ENCODE peak calls at places on chromosome 3, in six cellular contexts. K is A549, X is GM12878, L is SK-N-SH, R is HepG2, S is K562. A is an unnamed sample.
A peak's percentile ranks its signal among the peaks of the same experiment; 100 is the strongest.

GRCh38 chr3:14143826-14144225 is 19.0 kb downstream of the TMEM43 start:
- DNase-seq in L (no peak), K (peak; percentile 64), X (no peak), R (peak; percentile 70), S (no peak), A (peak; percentile 94)

GRCh38 chr3:183489455-183490210 is 61.2 kb upstream of the MCF2L2 start:
- DNase-seq in S (no peak), R (no peak), K (no peak), L (no peak), X (no peak), A (peak; percentile 43)

GRCh38 chr3:65963787-65964707 is 74.7 kb downstream of the MAGI1 start:
- DNase-seq in R (peak; percentile 47), S (no peak), X (peak; percentile 40), K (peak; percentile 64), L (no peak), A (peak; percentile 93)

GRCh38 chr3:15161113-15161512 is 44.9 kb upstream of the CAPN7 start:
- DNase-seq in L (no peak), K (no peak), S (no peak), X (no peak), R (no peak), A (peak; percentile 7)

GRCh38 chr3:48493203-48493501 is 10.8 kb downstream of the SHISA5 start:
- DNase-seq in S (no peak), R (no peak), K (no peak), X (no peak), L (no peak), A (no peak)

GRCh38 chr3:18389108-18389733 is 35.9 kb downstream of the SATB1 start:
- DNase-seq in R (peak; percentile 3), S (no peak), K (no peak), L (peak; percentile 10), X (no peak), A (peak; percentile 5)

GRCh38 chr3:31410411-31410810 is 122.3 kb upstream of the STT3B start:
- DNase-seq in L (no peak), X (no peak), S (no peak), K (no peak), R (no peak), A (no peak)

GRCh38 chr3:9170851-9171160 is 78.6 kb downstream of the SRGAP3 start:
- DNase-seq in R (no peak), L (no peak), S (no peak), K (no peak), X (no peak), A (no peak)

GRCh38 chr3:86723433-86723832 is 267.5 kb downstream of the VGLL3 start:
- DNase-seq in K (no peak), L (no peak), R (no peak), S (no peak), X (no peak), A (no peak)

GRCh38 chr3:128878011-128878457 is 1.4 kb upstream of the ACAD9 start:
- DNase-seq in R (no peak), L (no peak), S (no peak), X (no peak), K (no peak), A (no peak)

GRCh38 chr3:133843634-133844033 is 38.0 kb downstream of the SRPRB start:
- DNase-seq in R (no peak), K (no peak), S (peak; percentile 46), X (no peak), L (no peak), A (peak; percentile 89)

GRCh38 chr3:134768116-134768515 is 26.9 kb upstream of the EPHB1 start:
- DNase-seq in K (no peak), S (no peak), R (no peak), X (no peak), L (no peak), A (no peak)

GRCh38 chr3:112744068-112744467 is 102.6 kb downstream of the CD200R1L start:
- DNase-seq in L (no peak), R (no peak), S (no peak), X (no peak), K (no peak), A (no peak)

GRCh38 chr3:40070816-40071215 is 238.7 kb upstream of the EIF1B start:
- DNase-seq in L (no peak), S (no peak), X (no peak), K (no peak), R (no peak), A (no peak)

GRCh38 chr3:24315342-24315741 is 179.3 kb downstream of the THRB start:
- DNase-seq in X (no peak), S (no peak), L (no peak), R (no peak), K (no peak), A (no peak)

GRCh38 chr3:38142959-38143358 is 4.5 kb downstream of the MYD88 start:
- DNase-seq in X (no peak), L (no peak), R (no peak), K (no peak), S (no peak), A (no peak)

GRCh38 chr3:173993299-173993698 is 595.8 kb downstream of the NLGN1 start:
- DNase-seq in X (no peak), S (no peak), L (peak; percentile 6), K (peak; percentile 2), R (peak; percentile 1), A (peak; percentile 58)

GRCh38 chr3:5051772-5052171 is 70.3 kb upstream of the ARL8B start:
- DNase-seq in S (no peak), X (peak; percentile 35), R (no peak), L (no peak), K (no peak), A (no peak)

GRCh38 chr3:168803536-168803935 is 707.8 kb upstream of the GOLIM4 start:
- DNase-seq in S (no peak), L (no peak), X (no peak), R (no peak), K (no peak), A (peak; percentile 7)

GRCh38 chr3:62371735-62372591 is 1.4 kb downstream of the FEZF2 start:
- DNase-seq in S (no peak), R (no peak), K (no peak), L (peak; percentile 54), X (no peak), A (no peak)

GRCh38 chr3:148601766-148602685 is 95.7 kb upstream of the AGTR1 start:
- DNase-seq in S (no peak), L (no peak), K (peak; percentile 51), X (no peak), R (peak; percentile 99), A (peak; percentile 48)

GRCh38 chr3:112531358-112531781 is 30.4 kb downstream of the ATG3 start:
- DNase-seq in L (peak; percentile 27), R (peak; percentile 3), X (no peak), K (peak; percentile 32), S (peak; percentile 17), A (peak; percentile 49)

GRCh38 chr3:115624029-115624645 is 827 bp downstream of the GAP43 start:
- DNase-seq in L (no peak), R (no peak), K (no peak), X (no peak), S (no peak), A (no peak)

DNA sequence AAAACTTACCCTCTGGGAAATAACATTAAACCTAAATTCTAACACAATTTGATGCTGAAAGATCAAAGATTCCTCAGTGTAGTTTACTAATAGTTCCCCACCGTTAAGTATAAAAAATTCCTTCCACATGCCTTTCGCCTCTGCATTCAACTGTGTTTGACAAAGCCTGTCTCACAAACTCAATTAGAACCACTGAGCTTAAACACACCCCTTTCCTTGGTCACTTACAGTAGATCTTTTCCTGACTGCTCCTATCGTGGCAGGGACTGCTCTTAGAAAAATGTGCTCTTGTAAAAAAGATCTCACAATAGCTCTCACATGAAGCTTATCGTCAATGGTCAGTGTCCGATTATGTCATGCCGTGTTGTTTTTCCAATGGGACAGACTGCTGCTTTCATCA is 8.9 kb upstream of the KBTBD8 start:
- DNase-seq in X (no peak), L (no peak), K (no peak), S (no peak), R (no peak), A (no peak)
- TF ChIP-seq SMC3 in X (no peak), L (no peak), K (no peak), S (no peak), R (no peak), A (no peak)

DNA sequence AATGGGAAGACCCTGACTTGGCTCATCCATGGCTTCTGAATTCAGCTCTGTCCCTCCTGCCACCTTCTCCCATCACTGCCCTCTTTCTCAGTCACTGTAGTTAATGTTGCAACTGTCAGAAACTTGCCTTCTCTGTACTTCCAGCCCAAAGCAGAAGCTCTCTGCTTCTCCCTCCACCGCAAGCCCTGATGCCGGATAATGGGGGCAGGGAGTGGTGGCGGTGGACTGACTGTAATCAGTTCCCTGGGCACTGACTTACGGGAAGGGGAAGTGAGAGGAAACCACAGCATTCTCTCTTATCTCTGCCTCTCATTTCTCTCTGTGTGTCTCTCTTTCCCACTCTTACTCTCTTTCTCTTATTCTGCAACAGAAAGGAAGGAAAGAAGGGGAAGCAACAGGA is 10.9 kb downstream of the TNFSF10 start:
- DNase-seq in X (peak; percentile 55), R (no peak), L (no peak), S (no peak), K (no peak), A (no peak)
- TF ChIP-seq SMC3 in X (no peak), R (no peak), L (no peak), S (no peak), K (no peak), A (no peak)

DNA sequence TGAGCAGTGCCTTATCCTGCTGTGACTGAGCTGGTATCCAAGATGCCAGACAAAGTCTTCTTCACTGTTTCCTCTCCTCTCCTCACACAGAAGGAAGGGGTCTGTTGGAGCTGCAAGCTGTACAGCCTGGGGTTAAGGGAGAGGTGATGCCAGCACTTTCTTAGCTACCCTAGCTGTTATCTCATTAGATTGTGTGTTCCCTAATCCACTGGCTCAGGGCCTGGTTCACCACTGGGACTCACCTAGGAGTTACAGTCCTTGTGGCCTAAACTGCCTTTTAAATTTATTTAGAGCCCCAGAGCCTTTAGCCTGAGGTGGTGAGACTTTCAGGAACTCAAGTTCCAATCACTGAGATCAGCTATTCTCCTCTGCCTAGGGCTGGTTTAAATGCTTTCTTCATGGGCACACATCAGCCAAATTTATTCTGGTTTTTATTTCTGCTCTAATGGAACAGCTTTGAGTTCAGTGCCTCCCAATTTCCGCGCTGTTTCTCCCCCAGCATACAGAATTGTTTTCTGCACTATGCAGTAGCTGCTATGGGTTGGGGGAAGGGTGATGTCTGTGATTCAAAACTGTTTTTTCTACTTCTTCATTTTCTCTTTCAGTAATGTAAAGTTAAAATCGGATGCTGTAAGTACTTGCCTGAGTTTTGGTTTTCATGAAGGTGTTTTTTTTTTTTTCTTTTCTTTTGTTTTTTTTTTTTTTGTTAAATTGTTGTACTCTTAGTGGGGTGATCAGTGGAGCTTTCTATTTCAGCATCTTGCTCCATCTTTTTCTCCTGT is 198.8 kb downstream of the DOCK3 start:
- DNase-seq in L (no peak), R (no peak), K (no peak), S (no peak), X (peak; percentile 27), A (no peak)
- TF ChIP-seq SMC3 in L (no peak), R (no peak), K (no peak), S (no peak), X (no peak), A (no peak)

GRCh38 chr3:50536471-50537180 is 30.9 kb downstream of the C3orf18 start:
- DNase-seq in R (no peak), S (no peak), X (no peak), L (no peak), K (no peak), A (peak; percentile 29)
- TF ChIP-seq SMC3 in R (no peak), S (no peak), X (no peak), L (no peak), K (no peak), A (no peak)

GRCh38 chr3:172808969-172809546 is 58.5 kb downstream of the ECT2 start:
- DNase-seq in K (no peak), X (no peak), R (peak; percentile 7), L (no peak), S (no peak), A (peak; percentile 61)
- TF ChIP-seq SMC3 in K (no peak), X (no peak), R (no peak), L (no peak), S (no peak), A (no peak)

GRCh38 chr3:137647179-137647578 is 116.9 kb upstream of the SOX14 start:
- DNase-seq in S (no peak), L (peak; percentile 60), K (no peak), X (no peak), R (no peak), A (no peak)
- TF ChIP-seq SMC3 in S (no peak), L (no peak), K (no peak), X (no peak), R (no peak), A (no peak)